ENCODE peak calls at places on chromosome 14, in four cellular contexts. B is RWPE2; F is adrenal gland; Z is activated CD4-positive, alpha-beta T cell treated with anti-CD3 and anti-CD28 coated beads for 48 hours. O is an unnamed sample.

GRCh38 chr14:100096656-100097055 is 31.4 kb downstream of the EVL start:
- DNase-seq in B (peak), F (no peak), Z (no peak), O (no peak)

GRCh38 chr14:99717682-99718013 is 33.5 kb downstream of the CYP46A1 start:
- DNase-seq in F (no peak), B (no peak), Z (no peak), O (peak)

GRCh38 chr14:90717916-90718315 is 98.3 kb downstream of the TTC7B start:
- DNase-seq in F (no peak), Z (no peak), B (no peak), O (no peak)

GRCh38 chr14:49553892-49554291 is 32.3 kb downstream of the RPS29 start:
- DNase-seq in F (no peak), B (no peak), Z (no peak), O (no peak)

GRCh38 chr14:53517276-53517960 is 364.3 kb upstream of the DDHD1 start:
- DNase-seq in Z (no peak), B (no peak), F (no peak), O (no peak)

GRCh38 chr14:67918838-67919237 is 99.3 kb downstream of the RAD51B start:
- DNase-seq in B (no peak), F (no peak), Z (no peak), O (no peak)

GRCh38 chr14:104206281-104206904 is 68.0 kb downstream of the KIF26A start:
- DNase-seq in F (peak), B (no peak), Z (no peak), O (no peak)

GRCh38 chr14:68638056-68638816 is 154.6 kb downstream of the ZFP36L1 start:
- DNase-seq in B (no peak), Z (no peak), F (no peak), O (peak)

GRCh38 chr14:43019826-43020225 is 1413.2 kb downstream of the LRFN5 start:
- DNase-seq in F (no peak), Z (no peak), B (no peak), O (no peak)

GRCh38 chr14:95533391-95533821 is 1.4 kb upstream of the GLRX5 start:
- DNase-seq in F (no peak), Z (peak), B (peak), O (no peak)

GRCh38 chr14:99995700-99996356 is 69.4 kb upstream of the EVL start:
- DNase-seq in Z (peak), F (peak), B (no peak), O (no peak)

GRCh38 chr14:96242126-96242525 is 13.9 kb upstream of the BDKRB1 start:
- DNase-seq in F (no peak), B (no peak), Z (no peak), O (no peak)

GRCh38 chr14:99354166-99354875 is 82.3 kb upstream of the BCL11B start:
- DNase-seq in B (no peak), Z (no peak), F (no peak), O (peak)

GRCh38 chr14:102105369-102105768 is 18.5 kb upstream of the HSP90AA1 start:
- DNase-seq in F (no peak), B (no peak), Z (no peak), O (peak)

GRCh38 chr14:73230051-73230450 is 7.3 kb upstream of the PAPLN start:
- DNase-seq in Z (no peak), B (no peak), F (no peak), O (no peak)

GRCh38 chr14:101471723-101472517 is 89.4 kb upstream of the DIO3 start:
- DNase-seq in B (no peak), Z (no peak), F (no peak), O (peak)

GRCh38 chr14:104119119-104119699 is 19.2 kb upstream of the KIF26A start:
- DNase-seq in F (no peak), B (peak), Z (no peak), O (no peak)

GRCh38 chr14:77000340-77001235 is 27.9 kb downstream of the IRF2BPL start:
- DNase-seq in B (no peak), F (peak), Z (peak), O (no peak)

GRCh38 chr14:55782166-55782565 is 202.2 kb downstream of the KTN1 start:
- DNase-seq in F (no peak), Z (no peak), B (no peak), O (no peak)

GRCh38 chr14:95198320-95198719 is 41.0 kb upstream of the DICER1 start:
- DNase-seq in B (no peak), Z (no peak), F (no peak), O (no peak)

GRCh38 chr14:39827901-39828655 is 395.8 kb upstream of the FBXO33 start:
- DNase-seq in B (no peak), Z (no peak), F (no peak), O (no peak)

GRCh38 chr14:37320106-37320505 is 122.4 kb downstream of the MIPOL1 start:
- DNase-seq in F (no peak), B (no peak), Z (no peak), O (no peak)

GRCh38 chr14:57212919-57213318 is 55.8 kb downstream of the EXOC5 start:
- DNase-seq in B (no peak), F (no peak), Z (no peak), O (no peak)

GRCh38 chr14:74915826-74916225 is 7.2 kb downstream of the RPS6KL1 start:
- DNase-seq in F (no peak), B (no peak), Z (no peak), O (no peak)

GRCh38 chr14:104989236-104989950 is 3.8 kb downstream of the CLBA1 start:
- DNase-seq in B (peak), Z (no peak), F (no peak), O (no peak)

GRCh38 chr14:104554088-104554607 is 25.4 kb upstream of the C14orf180 start:
- DNase-seq in B (peak), Z (no peak), F (no peak), O (no peak)

GRCh38 chr14:52563120-52563519 is 10.5 kb downstream of the GPR137C start:
- DNase-seq in F (no peak), Z (no peak), B (no peak), O (no peak)

O was measured in mesenteric fat pad.